ENCODE peak calls at places on chromosomes 4 and X, in six cellular contexts. E is neuronal stem cell, V is astrocyte, M is SK-N-SH, N is IMR-90, Z is hepatocyte. S is an unnamed sample. For H3K4me1, the result is how much of the 10 kb centered on the place peaks cover.

GRCh38 chr4:27278615-27279014 is 418.0 kb downstream of the STIM2 start:
- DNase-seq in E (peak), V (peak), M (no peak), N (peak), Z (peak), S (peak)

GRCh38 chr4:73544620-73545019 is 63.1 kb downstream of the AFM start:
- DNase-seq in E (no peak), V (no peak), M (no peak), N (no peak), Z (no peak), S (peak)

GRCh38 chr4:99351487-99351886 is 1.1 kb downstream of the ADH1C start:
- DNase-seq in E (no peak), V (no peak), M (no peak), N (no peak), Z (no peak), S (no peak)

GRCh38 chr4:174136013-174136412 is 147.5 kb downstream of the FBXO8 start:
- DNase-seq in E (peak), V (no peak), M (peak), N (no peak), Z (peak), S (no peak)

GRCh38 chr4:87848622-87849351 is 16.0 kb downstream of the MEPE start:
- DNase-seq in E (peak), V (peak), M (peak), N (peak), Z (peak), S (peak)

GRCh38 chrX:67601771-67602170 is 58.0 kb downstream of the AR start:
- DNase-seq in E (no peak), V (peak), M (no peak), N (no peak), Z (no peak), S (no peak)

GRCh38 chrX:40155617-40156471 is 58.1 kb upstream of the BCOR start:
- DNase-seq in E (no peak), V (no peak), M (peak), N (no peak), Z (peak), S (no peak)

GRCh38 chr4:168848112-168848511 is 161.9 kb downstream of the CBR4 start:
- DNase-seq in E (no peak), V (no peak), M (peak), N (no peak), Z (no peak), S (no peak)

GRCh38 chr4:25834411-25835107 is 28.2 kb downstream of the SEL1L3 start:
- DNase-seq in E (no peak), V (no peak), M (no peak), N (no peak), Z (no peak), S (peak)

GRCh38 chr4:175306436-175306835 is 388.3 kb downstream of the ADAM29 start:
- DNase-seq in E (no peak), V (no peak), M (no peak), N (no peak), Z (peak), S (no peak)

GRCh38 chr4:25838526-25838925 is 24.3 kb downstream of the SEL1L3 start:
- DNase-seq in E (no peak), V (no peak), M (no peak), N (no peak), Z (no peak), S (no peak)

GRCh38 chr4:139550724-139551429 is 5.1 kb downstream of the SETD7 start:
- DNase-seq in E (no peak), V (peak), M (no peak), N (peak), Z (peak), S (no peak)

DNA sequence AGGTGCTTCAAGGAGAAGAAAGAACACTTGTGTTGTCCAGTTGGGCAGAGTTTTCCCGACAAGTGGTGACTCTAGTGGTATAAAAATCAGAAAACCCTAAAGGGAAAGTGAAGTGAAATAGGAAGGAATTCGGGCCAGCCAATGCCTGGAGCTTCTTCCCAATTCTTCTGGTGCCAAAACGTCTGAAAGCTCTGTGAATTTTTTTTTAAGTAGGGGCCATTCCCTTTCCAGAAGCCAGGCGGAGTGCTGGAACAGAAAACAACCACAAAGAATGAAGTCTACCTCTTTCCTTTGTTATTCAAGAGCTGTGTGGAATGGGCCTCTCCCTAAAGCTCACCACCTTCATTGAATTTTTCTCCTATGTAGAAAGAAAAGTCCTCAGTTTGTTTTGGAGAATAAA is 43.1 kb upstream of the PPARGC1A start:
- DNase-seq in E (no peak), V (peak), M (no peak), N (peak), Z (peak), S (no peak)
- H2AFZ ChIP-seq in E (no peak), V (no peak), M (no peak), N (no peak), Z (no peak), S (no peak)

DNA sequence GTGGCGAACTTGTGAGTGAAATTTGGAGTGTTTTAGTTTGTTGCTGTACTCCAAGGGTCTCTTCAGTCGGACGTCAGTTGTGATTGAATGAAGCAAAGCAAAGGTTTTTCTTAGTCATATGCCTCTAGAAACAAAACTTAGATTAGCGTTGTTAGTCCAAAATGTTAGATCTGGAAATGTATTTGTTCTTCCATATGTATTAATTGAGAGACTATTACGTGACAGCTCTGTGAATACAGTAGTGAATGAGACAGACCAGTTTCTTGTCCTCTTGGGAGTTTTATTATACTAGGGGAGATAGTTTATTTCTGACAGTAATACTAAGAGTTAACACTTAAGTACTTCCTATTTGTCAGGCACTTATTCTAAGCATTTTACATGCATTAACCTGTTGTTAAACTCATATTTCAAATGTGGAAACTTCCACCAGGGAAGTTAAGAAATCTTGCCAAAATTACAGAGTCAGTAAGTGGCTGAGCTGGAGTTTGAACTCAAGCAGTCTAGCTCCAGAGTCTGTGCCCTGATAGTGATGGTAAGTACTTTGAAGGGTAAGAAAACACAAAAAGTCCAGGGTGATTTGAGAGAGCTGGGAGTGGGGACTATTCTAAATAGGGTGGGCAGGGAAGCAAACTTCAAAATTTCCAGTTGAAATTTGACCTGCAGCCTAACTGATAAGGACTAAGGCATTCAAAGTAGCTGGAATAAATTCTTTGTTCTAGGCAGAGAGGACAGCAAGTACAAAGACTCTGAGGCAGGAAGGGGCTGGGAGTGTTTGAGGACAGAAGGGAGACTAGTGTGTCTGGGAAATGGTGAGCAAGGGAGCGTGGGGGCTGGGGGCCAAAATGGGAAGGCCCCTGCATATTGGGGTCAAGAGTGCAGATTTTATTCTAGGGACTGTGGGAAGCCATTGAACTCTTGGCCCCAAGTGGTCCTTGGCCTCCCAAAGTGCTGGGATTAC is 17.0 kb downstream of the ADD1 start:
- DNase-seq in E (no peak), V (peak), M (no peak), N (peak), Z (no peak), S (no peak)
- H3K4me1 ChIP-seq in E (under half), V (under half), M (under half), N (under half), Z (half or more), S (under half)

GRCh38 chrX:37350034-37350365 is 836 bp downstream of the PRRG1 start:
- DNase-seq in E (no peak), V (peak), M (peak), N (peak), Z (peak), S (no peak)

GRCh38 chrX:37353646-37354045 is 4.5 kb downstream of the PRRG1 start:
- DNase-seq in E (no peak), V (no peak), M (no peak), N (no peak), Z (no peak), S (no peak)

GRCh38 chrX:37348237-37349130 is 680 bp upstream of the PRRG1 start:
- DNase-seq in E (peak), V (peak), M (no peak), N (peak), Z (peak), S (no peak)

GRCh38 chrX:37347420-37347819 is 1.7 kb upstream of the PRRG1 start:
- DNase-seq in E (no peak), V (peak), M (no peak), N (peak), Z (peak), S (no peak)

GRCh38 chrX:37349131-37350033 is at the start of gene PRRG1:
- DNase-seq in E (peak), V (peak), M (peak), N (peak), Z (peak), S (no peak)
- H3K4me3 ChIP-seq in E (peak), V (peak), M (peak), N (peak), Z (peak), S (no peak)

DNA sequence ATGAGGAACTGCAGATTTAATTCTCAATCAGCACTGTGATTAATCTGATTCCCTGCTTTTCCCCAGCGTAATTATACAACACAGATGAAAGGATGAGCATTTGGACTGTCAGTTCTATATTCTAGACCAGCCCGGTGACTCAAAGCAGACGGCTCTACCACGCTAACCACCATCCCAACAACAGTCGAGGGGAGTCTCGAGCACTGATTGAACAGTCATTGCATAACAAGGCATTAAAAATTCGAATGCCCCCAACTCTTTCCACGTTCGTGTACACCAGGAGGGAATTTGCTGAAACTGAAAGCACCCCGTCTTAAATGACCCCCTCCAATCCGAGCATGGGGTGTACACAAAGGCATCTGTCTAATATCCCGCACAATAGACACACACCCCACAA is 1.2 kb downstream of the CASK start:
- DNase-seq in E (no peak), V (peak), M (peak), N (peak), Z (no peak), S (no peak)
- H2AFZ ChIP-seq in E (peak), V (peak), M (no peak), N (peak), Z (no peak), S (no peak)

GRCh38 chr4:113020966-113021365 is 28.5 kb upstream of the ANK2 start:
- DNase-seq in E (no peak), V (peak), M (no peak), N (no peak), Z (no peak), S (no peak)

GRCh38 chr4:113028074-113028473 is 21.4 kb upstream of the ANK2 start:
- DNase-seq in E (no peak), V (no peak), M (no peak), N (no peak), Z (peak), S (no peak)

GRCh38 chr4:113026556-113026955 is 22.9 kb upstream of the ANK2 start:
- DNase-seq in E (no peak), V (peak), M (no peak), N (no peak), Z (no peak), S (no peak)

GRCh38 chr4:113024373-113024772 is 25.1 kb upstream of the ANK2 start:
- DNase-seq in E (no peak), V (no peak), M (no peak), N (no peak), Z (no peak), S (no peak)
- H3K4me1 ChIP-seq in E (under half), V (under half), M (under half), N (under half), Z (under half), S (under half)

S was measured in Karpas-422.